ENCODE peak calls at places on chromosome 16, in four cellular contexts. One of them, this sample, is unnamed.

GRCh38 chr16:88527186-88527936 is 42.8 kb upstream of the ZC3H18 start:
- DNase-seq in K562: peak
- DNase-seq in HepG2: peak
- DNase-seq in GM12878: no peak
- DNase-seq in this sample: peak

GRCh38 chr16:72635104-72635503 is 412.8 kb downstream of the ZFHX3 start:
- DNase-seq in K562: no peak
- DNase-seq in GM12878: no peak
- DNase-seq in HepG2: no peak
- DNase-seq in this sample: no peak

GRCh38 chr16:53960050-53960812 is 256.3 kb downstream of the FTO start:
- DNase-seq in HepG2: no peak
- DNase-seq in K562: no peak
- DNase-seq in GM12878: no peak
- DNase-seq in this sample: no peak

GRCh38 chr16:47815655-47816054 is 340.1 kb downstream of the ABCC12 start:
- DNase-seq in K562: no peak
- DNase-seq in HepG2: no peak
- DNase-seq in GM12878: no peak
- DNase-seq in this sample: no peak

GRCh38 chr16:9136596-9136995 is 45.2 kb downstream of the HAPSTR1 start:
- DNase-seq in GM12878: no peak
- DNase-seq in K562: no peak
- DNase-seq in HepG2: no peak
- DNase-seq in this sample: no peak

GRCh38 chr16:64196444-64196843 is 925.4 kb downstream of the CDH11 start:
- DNase-seq in GM12878: no peak
- DNase-seq in HepG2: no peak
- DNase-seq in K562: no peak
- DNase-seq in this sample: no peak

GRCh38 chr16:30896203-30896889 is at the start of gene CTF1:
- DNase-seq in GM12878: no peak
- DNase-seq in HepG2: peak
- DNase-seq in K562: peak
- DNase-seq in this sample: peak

GRCh38 chr16:11949527-11949926 is 7.7 kb upstream of the NPIPB2 start:
- DNase-seq in HepG2: peak
- DNase-seq in K562: peak
- DNase-seq in GM12878: no peak
- DNase-seq in this sample: peak

GRCh38 chr16:78926723-78927200 is 673.8 kb downstream of the MAF start:
- DNase-seq in K562: no peak
- DNase-seq in HepG2: no peak
- DNase-seq in GM12878: no peak
- DNase-seq in this sample: no peak

GRCh38 chr16:27701381-27701780 is 151.4 kb downstream of the KATNIP start:
- DNase-seq in HepG2: no peak
- DNase-seq in GM12878: no peak
- DNase-seq in K562: no peak
- DNase-seq in this sample: no peak

GRCh38 chr16:50265260-50265659 is 1.1 kb upstream of the ADCY7 start:
- DNase-seq in K562: peak
- DNase-seq in HepG2: peak
- DNase-seq in GM12878: no peak
- DNase-seq in this sample: no peak

GRCh38 chr16:20851601-20852000 is 45.3 kb downstream of the REXO5 start:
- DNase-seq in GM12878: no peak
- DNase-seq in HepG2: peak
- DNase-seq in K562: no peak
- DNase-seq in this sample: no peak

DNA sequence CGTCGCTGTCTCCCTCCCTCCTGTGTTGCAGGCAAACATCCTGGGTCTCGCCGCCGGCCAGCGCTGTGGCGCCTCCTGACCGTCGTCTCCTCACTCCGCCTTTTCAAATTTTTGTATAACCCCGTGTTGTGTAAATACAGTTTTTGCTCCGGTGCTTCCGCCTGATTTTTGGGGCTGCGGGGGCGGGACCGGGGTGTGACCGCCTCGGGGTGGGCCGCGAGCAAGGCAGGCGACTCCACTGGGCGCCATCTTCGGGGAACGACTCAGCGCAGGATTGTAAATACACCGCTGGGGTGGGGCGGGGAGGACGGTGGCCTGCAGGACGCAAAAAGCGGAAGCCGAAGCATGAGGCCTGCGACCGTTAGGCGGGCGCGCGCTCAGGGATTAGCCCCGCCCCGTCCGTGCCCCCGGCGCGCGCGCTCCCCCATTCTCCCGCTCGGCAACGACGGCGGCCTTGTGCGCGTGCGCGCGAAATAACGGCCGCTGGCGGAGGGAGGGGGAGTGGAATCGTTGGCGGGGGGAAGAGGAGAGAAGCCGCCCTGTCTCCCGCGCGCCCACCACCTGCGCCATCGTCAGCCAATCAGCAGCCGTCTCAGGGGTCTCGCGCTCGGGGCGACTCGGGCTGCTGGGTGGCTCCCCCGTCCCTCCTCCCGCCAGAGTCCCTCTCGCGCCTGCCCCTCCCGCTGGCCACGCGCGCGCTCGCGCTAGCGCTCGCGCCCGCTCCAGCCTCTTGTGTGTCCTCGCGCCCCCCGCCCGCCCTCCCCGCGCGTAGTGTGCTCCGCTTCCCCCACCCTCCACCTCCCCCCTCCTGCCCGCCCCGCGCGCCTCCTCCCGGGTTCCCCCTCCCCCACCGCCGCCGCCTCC is 865 bp upstream of the MAZ start:
- DNase-seq in HepG2: peak
- DNase-seq in K562: peak
- DNase-seq in GM12878: peak
- DNase-seq in this sample: peak
- TF ChIP-seq CBFB in HepG2: peak
- TF ChIP-seq CBFB in K562: no peak
- TF ChIP-seq CBFB in GM12878: peak
- TF ChIP-seq CBFB in this sample: peak

GRCh38 chr16:75286996-75287395 is 35.6 kb upstream of the BCAR1 start:
- DNase-seq in HepG2: no peak
- DNase-seq in GM12878: no peak
- DNase-seq in K562: no peak
- DNase-seq in this sample: no peak

GRCh38 chr16:75279277-75279676 is 27.9 kb upstream of the BCAR1 start:
- DNase-seq in K562: no peak
- DNase-seq in HepG2: no peak
- DNase-seq in GM12878: no peak
- DNase-seq in this sample: no peak

GRCh38 chr16:75281826-75282225 is 30.4 kb upstream of the BCAR1 start:
- DNase-seq in GM12878: no peak
- DNase-seq in K562: no peak
- DNase-seq in HepG2: no peak
- DNase-seq in this sample: no peak

GRCh38 chr16:75280331-75280804 is 28.9 kb upstream of the BCAR1 start:
- DNase-seq in HepG2: no peak
- DNase-seq in K562: no peak
- DNase-seq in GM12878: no peak
- DNase-seq in this sample: no peak

DNA sequence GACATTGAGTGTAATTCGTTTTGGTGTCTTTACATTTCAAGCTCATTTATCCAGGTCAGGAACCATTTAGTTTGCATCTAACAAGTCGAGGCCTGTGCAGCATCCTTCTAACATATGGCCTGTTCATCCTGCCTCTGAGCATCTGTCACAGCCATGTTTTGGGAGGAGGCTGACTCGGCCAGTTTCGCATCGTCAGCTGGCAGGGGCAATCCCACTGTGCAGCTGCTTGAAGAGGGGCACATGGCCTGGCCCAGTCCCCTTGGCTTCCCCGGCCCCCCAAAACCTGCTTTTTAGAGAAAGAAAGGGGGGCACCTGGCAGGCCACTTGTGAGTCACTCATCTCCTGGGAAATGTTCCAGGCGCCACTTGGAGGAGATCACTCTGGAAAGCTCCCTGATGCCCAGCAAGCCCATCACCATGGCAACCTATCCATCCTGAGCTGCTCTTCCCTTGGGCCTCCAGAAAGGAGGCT is 31.4 kb upstream of the BCAR1 start:
- DNase-seq in GM12878: no peak
- DNase-seq in K562: no peak
- DNase-seq in HepG2: no peak
- DNase-seq in this sample: no peak
- TF ChIP-seq CBFB in GM12878: no peak
- TF ChIP-seq CBFB in K562: no peak
- TF ChIP-seq CBFB in HepG2: no peak
- TF ChIP-seq CBFB in this sample: no peak

GRCh38 chr16:10644092-10644491 is 50.6 kb downstream of the TEKT5 start:
- DNase-seq in GM12878: no peak
- DNase-seq in K562: no peak
- DNase-seq in HepG2: no peak
- DNase-seq in this sample: no peak

GRCh38 chr16:10647721-10648296 is 46.9 kb downstream of the TEKT5 start:
- DNase-seq in HepG2: peak
- DNase-seq in GM12878: no peak
- DNase-seq in K562: no peak
- DNase-seq in this sample: no peak

GRCh38 chr16:10646581-10647263 is 48.0 kb downstream of the TEKT5 start:
- DNase-seq in K562: no peak
- DNase-seq in HepG2: peak
- DNase-seq in GM12878: no peak
- DNase-seq in this sample: no peak

GRCh38 chr16:10647264-10647720 is 47.4 kb downstream of the TEKT5 start:
- DNase-seq in HepG2: no peak
- DNase-seq in K562: no peak
- DNase-seq in GM12878: no peak
- DNase-seq in this sample: no peak

GRCh38 chr16:10646228-10646580 is 48.5 kb downstream of the TEKT5 start:
- DNase-seq in GM12878: no peak
- DNase-seq in HepG2: no peak
- DNase-seq in K562: no peak
- DNase-seq in this sample: no peak
- TF ChIP-seq CBFB in GM12878: no peak
- TF ChIP-seq CBFB in HepG2: no peak
- TF ChIP-seq CBFB in K562: no peak
- TF ChIP-seq CBFB in this sample: no peak

DNA sequence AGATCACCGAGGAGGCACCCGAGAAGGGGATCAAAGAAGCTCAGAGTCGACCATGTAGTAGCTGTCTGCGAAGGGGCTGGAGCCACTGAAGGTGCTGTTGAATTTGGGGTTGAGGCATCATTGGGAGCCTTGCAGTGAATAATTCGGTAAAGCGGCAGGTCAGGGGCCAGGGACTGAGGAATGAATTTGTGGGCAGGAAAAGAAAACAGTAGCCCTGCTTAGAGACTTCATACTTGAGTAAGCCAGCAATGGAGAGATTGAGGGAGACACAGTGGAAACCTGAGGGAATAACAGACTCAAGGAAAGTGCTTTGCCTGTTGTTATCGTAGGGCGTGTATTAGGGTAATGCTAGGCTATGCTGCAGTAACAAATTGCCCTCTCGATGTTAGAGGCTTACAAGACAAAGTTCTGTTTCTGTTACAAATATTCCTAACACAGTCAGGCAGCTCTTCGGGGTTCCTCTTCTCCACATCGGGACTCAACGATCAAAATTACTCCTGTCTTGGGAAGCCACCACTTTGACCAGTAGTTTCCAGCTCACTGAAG is 13.4 kb upstream of the HERPUD1 start:
- DNase-seq in HepG2: no peak
- DNase-seq in K562: no peak
- DNase-seq in GM12878: no peak
- DNase-seq in this sample: no peak
- TF ChIP-seq CBFB in HepG2: no peak
- TF ChIP-seq CBFB in K562: no peak
- TF ChIP-seq CBFB in GM12878: no peak
- TF ChIP-seq CBFB in this sample: no peak

DNA sequence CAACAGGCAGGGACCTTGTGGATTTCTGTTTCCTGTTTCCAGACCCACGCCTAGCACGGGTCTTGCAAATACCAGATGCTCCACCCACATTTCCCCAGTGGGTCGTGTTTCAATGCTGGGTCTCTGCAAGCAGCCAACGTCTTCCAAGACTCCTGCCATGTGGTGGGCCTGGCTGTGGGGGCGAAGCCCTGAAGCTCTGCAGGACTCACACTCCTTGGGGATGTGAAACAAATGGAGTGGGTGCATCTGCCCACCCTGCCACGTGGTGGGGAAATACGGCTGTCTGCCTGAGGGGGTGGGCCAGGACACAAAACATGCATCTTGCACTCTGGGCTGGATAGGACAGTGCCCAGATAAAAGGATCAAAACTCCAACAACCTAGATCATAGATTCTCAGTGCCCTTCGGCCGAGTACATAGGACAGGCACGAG is 32.6 kb downstream of the FA2H start:
- DNase-seq in HepG2: no peak
- DNase-seq in GM12878: no peak
- DNase-seq in K562: no peak
- DNase-seq in this sample: no peak
- TF ChIP-seq CBFB in HepG2: no peak
- TF ChIP-seq CBFB in GM12878: no peak
- TF ChIP-seq CBFB in K562: no peak
- TF ChIP-seq CBFB in this sample: no peak

GRCh38 chr16:81754810-81755209 is 24.3 kb upstream of the PLCG2 start:
- DNase-seq in GM12878: no peak
- DNase-seq in HepG2: no peak
- DNase-seq in K562: no peak
- DNase-seq in this sample: no peak

GRCh38 chr16:81755915-81756644 is 23.0 kb upstream of the PLCG2 start:
- DNase-seq in HepG2: no peak
- DNase-seq in K562: no peak
- DNase-seq in GM12878: no peak
- DNase-seq in this sample: no peak

GRCh38 chr16:81752876-81753227 is 26.2 kb upstream of the PLCG2 start:
- DNase-seq in K562: no peak
- DNase-seq in GM12878: no peak
- DNase-seq in HepG2: no peak
- DNase-seq in this sample: no peak

GRCh38 chr16:81758376-81758775 is 20.7 kb upstream of the PLCG2 start:
- DNase-seq in GM12878: no peak
- DNase-seq in HepG2: peak
- DNase-seq in K562: no peak
- DNase-seq in this sample: no peak
- TF ChIP-seq CBFB in GM12878: no peak
- TF ChIP-seq CBFB in HepG2: no peak
- TF ChIP-seq CBFB in K562: no peak
- TF ChIP-seq CBFB in this sample: no peak